ENCODE peak calls at places on chromosomes 3 and 15, in seven cellular contexts. A is ovary, S is A549, Q is stomach, R is esophagus muscularis mucosa, G is transverse colon, B is suprapubic skin. E is an unnamed sample.

GRCh38 chr3:31790516-31791148 is 190.4 kb downstream of the OSBPL10 start:
- DNase-seq in A (no peak), S (no peak), Q (no peak), R (peak; percentile 78), G (no peak), B (no peak), E (no peak)

GRCh38 chr3:133674290-133674912 is 12.7 kb upstream of the TOPBP1 start:
- DNase-seq in A (no peak), S (no peak), Q (no peak), R (no peak), G (no peak), B (no peak), E (no peak)

GRCh38 chr3:190092250-190092649 is 28.4 kb downstream of the P3H2 start:
- DNase-seq in A (no peak), S (no peak), Q (no peak), R (no peak), G (no peak), B (no peak), E (no peak)

GRCh38 chr3:189123595-189124387 is 48.0 kb upstream of the TPRG1 start:
- DNase-seq in A (peak; percentile 19), S (no peak), Q (no peak), R (peak; percentile 29), G (no peak), B (no peak), E (peak; percentile 82)

GRCh38 chr3:117104381-117104780 is 394.8 kb downstream of the TUSC7 start:
- DNase-seq in A (no peak), S (no peak), Q (no peak), R (no peak), G (no peak), B (no peak), E (no peak)

GRCh38 chr15:90902996-90903732 is at the start of gene MAN2A2:
- DNase-seq in A (peak; percentile 63), S (peak; percentile 62), Q (peak; percentile 85), R (no peak), G (peak; percentile 78), B (peak; percentile 87), E (no peak)

GRCh38 chr3:23219117-23219516 is 16.0 kb downstream of the UBE2E2 start:
- DNase-seq in A (no peak), S (no peak), Q (no peak), R (no peak), G (no peak), B (no peak), E (no peak)

GRCh38 chr15:80887148-80887547 is 102.5 kb downstream of the MESD start:
- DNase-seq in A (no peak), S (peak; percentile 21), Q (no peak), R (no peak), G (no peak), B (no peak), E (no peak)

GRCh38 chr3:151362798-151363197 is 21.8 kb downstream of the P2RY12 start:
- DNase-seq in A (no peak), S (no peak), Q (no peak), R (no peak), G (no peak), B (no peak), E (no peak)

GRCh38 chr3:11195721-11196332 is 41.5 kb downstream of the HRH1 start:
- DNase-seq in A (no peak), S (no peak), Q (no peak), R (no peak), G (no peak), B (no peak), E (no peak)

GRCh38 chr3:16145176-16145575 is 29.3 kb upstream of the GALNT15 start:
- DNase-seq in A (no peak), S (no peak), Q (no peak), R (peak; percentile 60), G (no peak), B (no peak), E (no peak)

GRCh38 chr3:134476977-134477376 is 8.8 kb downstream of the ANAPC13 start:
- DNase-seq in A (no peak), S (no peak), Q (no peak), R (no peak), G (no peak), B (no peak), E (no peak)

GRCh38 chr15:65386886-65387285 is 9.1 kb upstream of the IGDCC3 start:
- DNase-seq in A (no peak), S (no peak), Q (no peak), R (no peak), G (no peak), B (no peak), E (no peak)

GRCh38 chr3:107701299-107701698 is 178.5 kb downstream of the BBX start:
- DNase-seq in A (no peak), S (no peak), Q (no peak), R (no peak), G (no peak), B (no peak), E (no peak)

GRCh38 chr15:59707619-59708018 is 18.5 kb upstream of the BNIP2 start:
- DNase-seq in A (no peak), S (no peak), Q (no peak), R (no peak), G (no peak), B (no peak), E (no peak)

GRCh38 chr3:77298405-77298804 is 258.5 kb downstream of the ROBO2 start:
- DNase-seq in A (no peak), S (no peak), Q (no peak), R (no peak), G (no peak), B (no peak), E (no peak)

GRCh38 chr15:60704129-60704528 is 225.2 kb upstream of the ICE2 start:
- DNase-seq in A (no peak), S (no peak), Q (no peak), R (no peak), G (peak; percentile 49), B (no peak), E (no peak)

GRCh38 chr3:163779396-163780344 is 1298.6 kb downstream of the SI start:
- DNase-seq in A (no peak), S (no peak), Q (no peak), R (no peak), G (no peak), B (no peak), E (no peak)

GRCh38 chr15:28107111-28107893 is 8.2 kb upstream of the OCA2 start:
- DNase-seq in A (peak; percentile 33), S (no peak), Q (no peak), R (no peak), G (no peak), B (peak; percentile 72), E (peak; percentile 57)

GRCh38 chr3:128620268-128620691 is 30.3 kb downstream of the RPN1 start:
- DNase-seq in A (no peak), S (no peak), Q (no peak), R (no peak), G (no peak), B (no peak), E (no peak)

GRCh38 chr15:99729327-99729726 is 3.9 kb downstream of the LYSMD4 start:
- DNase-seq in A (no peak), S (no peak), Q (no peak), R (no peak), G (no peak), B (no peak), E (no peak)

GRCh38 chr3:12910356-12911099 is 69.2 kb upstream of the RPL32 start:
- DNase-seq in A (no peak), S (no peak), Q (no peak), R (no peak), G (no peak), B (no peak), E (no peak)

GRCh38 chr15:83198476-83198875 is 9.1 kb downstream of the HDGFL3 start:
- DNase-seq in A (no peak), S (no peak), Q (no peak), R (no peak), G (no peak), B (no peak), E (no peak)

GRCh38 chr15:83200162-83200561 is 7.5 kb downstream of the HDGFL3 start:
- DNase-seq in A (no peak), S (no peak), Q (no peak), R (no peak), G (no peak), B (no peak), E (no peak)

GRCh38 chr15:83203543-83203942 is 4.1 kb downstream of the HDGFL3 start:
- DNase-seq in A (no peak), S (no peak), Q (no peak), R (no peak), G (no peak), B (no peak), E (no peak)

GRCh38 chr15:83200589-83200988 is 7.0 kb downstream of the HDGFL3 start:
- DNase-seq in A (no peak), S (no peak), Q (no peak), R (no peak), G (no peak), B (no peak), E (no peak)

GRCh38 chr15:83199288-83199687 is 8.3 kb downstream of the HDGFL3 start:
- DNase-seq in A (no peak), S (no peak), Q (no peak), R (no peak), G (no peak), B (no peak), E (no peak)
- TF ChIP-seq EP300 in A (no peak), S (no peak), Q (no peak), R (no peak), G (no peak), B (no peak), E (no peak)

DNA sequence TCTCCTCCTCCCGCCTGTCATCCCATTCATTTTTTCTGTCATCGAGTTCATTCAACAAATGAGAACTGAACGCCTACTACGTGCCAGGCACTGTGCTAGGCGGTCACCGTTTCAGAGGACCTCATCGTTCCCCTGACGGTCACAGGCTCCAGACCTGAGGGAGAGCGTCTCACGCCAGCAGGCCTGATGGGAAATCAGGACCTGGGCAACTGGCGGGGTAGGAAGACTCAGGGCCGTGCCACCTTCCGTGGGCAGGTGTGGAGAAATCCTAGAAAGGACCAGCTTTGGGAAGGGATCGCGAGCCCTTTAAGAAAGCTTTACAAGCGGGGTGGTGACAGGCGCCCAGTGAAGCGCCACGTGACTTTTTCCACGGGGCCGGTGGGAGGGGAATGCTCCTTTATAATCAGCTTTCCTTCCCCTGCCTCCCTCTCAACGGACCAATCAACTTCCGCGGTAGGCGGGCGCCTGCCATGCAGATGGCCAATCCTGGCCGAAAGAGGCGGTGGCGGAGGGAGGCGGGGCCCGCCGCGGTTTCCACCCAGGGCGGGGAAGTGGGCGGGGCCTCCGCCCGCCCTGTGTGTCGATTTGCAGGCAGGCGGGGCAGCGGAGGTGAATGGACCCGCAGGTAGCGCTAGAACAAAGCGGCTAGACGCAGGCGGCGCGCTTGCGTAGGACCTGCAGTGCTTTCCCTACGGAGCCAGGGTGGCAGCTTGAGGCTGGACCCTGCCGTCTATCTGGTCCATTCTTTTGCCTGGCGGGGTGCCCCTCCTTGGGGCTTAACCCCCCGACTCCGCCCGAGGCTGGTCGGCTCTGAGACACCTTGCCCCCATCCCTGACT is 816 bp upstream of the DUSP7 start:
- DNase-seq in A (peak; percentile 99), S (peak; percentile 92), Q (peak; percentile 100), R (peak; percentile 100), G (peak; percentile 100), B (peak; percentile 100), E (peak; percentile 100)
- TF ChIP-seq POLR2A in A (peak; percentile 20), S (no peak), Q (no peak), R (no peak), G (peak; percentile 36), B (no peak), E (no peak)

GRCh38 chr3:25585361-25586166 is 79.1 kb downstream of the TOP2B start:
- DNase-seq in A (no peak), S (no peak), Q (no peak), R (peak; percentile 91), G (no peak), B (no peak), E (no peak)
- H3K4me1 ChIP-seq in A (no peaks in the 10 kb centered on the region), S (peaks cover 68% of the 10 kb centered on the region), Q (no peaks in the 10 kb centered on the region), R (peaks cover 12% of the 10 kb centered on the region), G (no peaks in the 10 kb centered on the region), B (no peaks in the 10 kb centered on the region), E (no peaks in the 10 kb centered on the region)

GRCh38 chr3:196942226-196942914 is at the start of gene NCBP2:
- DNase-seq in A (peak; percentile 99), S (peak; percentile 87), Q (peak; percentile 99), R (peak; percentile 100), G (peak; percentile 99), B (peak; percentile 100), E (peak; percentile 99)
- TF ChIP-seq EP300 in A (no peak), S (no peak), Q (peak; percentile 29), R (no peak), G (no peak), B (no peak), E (no peak)

E was measured in sigmoid colon.